ENCODE peak calls at places on chromosomes 13 and 19, in eight cellular contexts. K, V, H, Y, M, O, G and F are unnamed samples.

GRCh38 chr19:4800591-4801081 is 9.1 kb downstream of the FEM1A start:
- DNase-seq in V (no peak), Y (no peak), H (peak), M (no peak), G (no peak), O (no peak), K (no peak), F (peak)

GRCh38 chr13:40613192-40613818 is 53.1 kb downstream of the FOXO1 start:
- DNase-seq in V (no peak), G (no peak), K (no peak), Y (no peak), O (no peak), M (no peak), H (peak), F (no peak)

GRCh38 chr19:10116085-10116865 is 3.4 kb downstream of the EIF3G start:
- DNase-seq in Y (no peak), G (no peak), V (no peak), H (no peak), O (no peak), M (no peak), K (no peak), F (no peak)

GRCh38 chr19:46299004-46299509 is 2.2 kb downstream of the HIF3A start:
- DNase-seq in M (peak), H (peak), K (no peak), O (no peak), Y (no peak), G (peak), V (peak), F (peak)

GRCh38 chr13:93603043-93603442 is 376.4 kb downstream of the GPC6 start:
- DNase-seq in V (peak), Y (no peak), H (no peak), K (no peak), M (peak), G (no peak), O (no peak), F (no peak)

GRCh38 chr13:25214371-25215252 is 42.5 kb upstream of the AMER2 start:
- DNase-seq in V (no peak), K (no peak), Y (no peak), O (no peak), H (peak), G (no peak), M (no peak), F (no peak)

GRCh38 chr19:33280351-33280921 is 21.9 kb downstream of the CEBPA start:
- DNase-seq in Y (no peak), K (no peak), V (no peak), H (no peak), M (no peak), G (no peak), O (peak), F (peak)

GRCh38 chr13:64158910-64159309 is 2743.3 kb upstream of the PCDH20 start:
- DNase-seq in H (no peak), M (no peak), V (no peak), K (no peak), Y (no peak), G (no peak), O (no peak), F (no peak)

GRCh38 chr13:97367427-97367826 is 66.5 kb upstream of the RAP2A start:
- DNase-seq in Y (no peak), O (no peak), G (no peak), H (no peak), V (no peak), K (no peak), M (no peak), F (no peak)

GRCh38 chr19:41575998-41576397 is at the start of gene CEACAM21:
- DNase-seq in G (no peak), H (peak), K (no peak), V (no peak), Y (no peak), O (peak), M (no peak), F (no peak)

GRCh38 chr13:37460211-37460610 is 138.4 kb downstream of the POSTN start:
- DNase-seq in H (no peak), Y (no peak), O (no peak), V (no peak), G (no peak), M (no peak), K (no peak), F (no peak)

GRCh38 chr13:113646376-113646775 is 11.6 kb downstream of the ATP4B start:
- DNase-seq in O (peak), H (no peak), V (no peak), G (no peak), M (peak), Y (no peak), K (no peak), F (peak)

GRCh38 chr19:16400911-16401675 is 70.7 kb downstream of the EPS15L1 start:
- DNase-seq in V (no peak), O (no peak), H (no peak), G (no peak), Y (no peak), K (no peak), M (peak), F (no peak)

GRCh38 chr19:7386769-7387168 is 38.0 kb downstream of the ARHGEF18 start:
- DNase-seq in Y (no peak), O (no peak), H (no peak), V (no peak), M (no peak), K (no peak), G (no peak), F (no peak)

GRCh38 chr19:50465986-50466771 is 10.1 kb upstream of the EMC10 start:
- DNase-seq in H (no peak), G (no peak), Y (peak), V (no peak), M (no peak), K (no peak), O (no peak), F (peak)

GRCh38 chr13:26509491-26509890 is 48.0 kb upstream of the WASF3 start:
- DNase-seq in K (no peak), O (no peak), H (no peak), Y (no peak), M (no peak), G (no peak), V (no peak), F (no peak)

GRCh38 chr13:44843403-44843802 is 145.9 kb downstream of the NUFIP1 start:
- DNase-seq in K (no peak), G (no peak), H (no peak), Y (no peak), V (no peak), O (no peak), M (no peak), F (no peak)

GRCh38 chr19:44757057-44757734 is 8.7 kb downstream of the BCL3 start:
- DNase-seq in G (no peak), H (peak), V (no peak), K (no peak), Y (peak), M (peak), O (no peak), F (no peak)

GRCh38 chr13:27583645-27584044 is 36.7 kb downstream of the LNX2 start:
- DNase-seq in G (no peak), V (no peak), O (no peak), K (no peak), H (no peak), Y (no peak), M (no peak), F (no peak)

GRCh38 chr19:30669329-30670010 is 297.3 kb downstream of the ZNF536 start:
- DNase-seq in V (peak), H (peak), K (peak), O (peak), Y (peak), G (peak), M (peak), F (peak)

GRCh38 chr13:40077396-40078027 is 422.1 kb downstream of the COG6 start:
- DNase-seq in G (no peak), H (no peak), O (no peak), Y (no peak), V (no peak), K (no peak), M (no peak), F (no peak)

GRCh38 chr13:88817560-88817959 is 1146.4 kb downstream of the SLITRK5 start:
- DNase-seq in M (no peak), V (no peak), O (no peak), Y (no peak), H (no peak), K (no peak), G (no peak), F (no peak)

GRCh38 chr19:32345261-32346207 is at the start of gene ZNF507:
- DNase-seq in O (peak), H (peak), V (peak), K (peak), G (peak), Y (peak), M (peak), F (peak)

GRCh38 chr13:29524641-29525040 is 70.8 kb downstream of the SLC7A1 start:
- DNase-seq in M (no peak), H (no peak), O (no peak), G (no peak), V (no peak), Y (no peak), K (no peak), F (no peak)

GRCh38 chr13:50437252-50437651 is 406.2 kb downstream of the DLEU7 start:
- DNase-seq in G (no peak), H (no peak), Y (no peak), M (no peak), O (no peak), K (no peak), V (no peak), F (no peak)

GRCh38 chr13:23915308-23915707 is 18.0 kb upstream of the C1QTNF9B start:
- DNase-seq in V (no peak), O (no peak), M (no peak), G (no peak), Y (no peak), H (no peak), K (no peak), F (no peak)

GRCh38 chr13:33547035-33547434 is 261.5 kb upstream of the STARD13 start:
- DNase-seq in H (no peak), G (no peak), O (no peak), Y (no peak), K (no peak), V (no peak), M (no peak), F (no peak)

GRCh38 chr19:47109541-47110375 is 3.8 kb downstream of the ZC3H4 start:
- DNase-seq in Y (peak), G (no peak), H (no peak), K (no peak), O (peak), M (no peak), V (no peak), F (peak)

GRCh38 chr13:98752111-98752941 is at the start of gene SLC15A1:
- DNase-seq in V (no peak), K (no peak), O (no peak), G (no peak), Y (no peak), M (no peak), H (no peak), F (no peak)

GRCh38 chr19:50897612-50898011 is 13.6 kb downstream of the KLK4 start:
- DNase-seq in H (no peak), V (no peak), K (no peak), O (no peak), M (no peak), Y (no peak), G (no peak), F (no peak)